ENCODE peak calls at places on chromosome 3, in seven cellular contexts. Y is CD8-positive, alpha-beta memory T cell; I is RWPE1; W is mammary epithelial cell; G is hepatocyte; C is aorta; U is GM12878. Z is an unnamed sample.
A peak's percentile ranks its signal among the peaks of the same experiment; 100 is the strongest.

GRCh38 chr3:52006017-52006819 is 10.5 kb upstream of the RPL29 start:
- DNase-seq in G (no peak), W (no peak), U (no peak), I (no peak), Y (no peak), C (no peak), Z (peak; percentile 17)

GRCh38 chr3:112053229-112053628 is 18.7 kb downstream of the TMPRSS7 start:
- DNase-seq in W (no peak), Y (no peak), G (no peak), I (no peak), U (no peak), C (no peak), Z (no peak)

GRCh38 chr3:113079532-113079931 is 88.7 kb downstream of the GTPBP8 start:
- DNase-seq in Y (no peak), U (no peak), I (no peak), W (no peak), C (no peak), G (no peak), Z (no peak)

GRCh38 chr3:27680517-27681246 is 41.4 kb downstream of the EOMES start:
- DNase-seq in W (no peak), Y (no peak), U (no peak), C (no peak), I (no peak), G (no peak), Z (no peak)

GRCh38 chr3:113287111-113287817 is 75.9 kb downstream of the BOC start:
- DNase-seq in G (no peak), Y (no peak), C (no peak), W (peak; percentile 71), I (peak; percentile 54), U (no peak), Z (no peak)

GRCh38 chr3:197525706-197526105 is 30.1 kb downstream of the BDH1 start:
- DNase-seq in U (no peak), G (no peak), C (no peak), W (no peak), Y (no peak), I (no peak), Z (no peak)

GRCh38 chr3:125240496-125240895 is 27.9 kb upstream of the SLC12A8 start:
- DNase-seq in U (no peak), I (no peak), C (no peak), Y (no peak), G (no peak), W (no peak), Z (no peak)

GRCh38 chr3:196159952-196160804 is 51.0 kb downstream of the ZDHHC19 start:
- DNase-seq in Y (no peak), W (peak; percentile 48), U (peak; percentile 72), G (peak; percentile 48), C (no peak), I (peak; percentile 43), Z (no peak)

GRCh38 chr3:172259191-172259590 is 189.1 kb downstream of the GHSR start:
- DNase-seq in G (no peak), I (no peak), W (no peak), C (no peak), U (no peak), Y (no peak), Z (no peak)

GRCh38 chr3:50604628-50605588 is 6.7 kb downstream of the CISH start:
- DNase-seq in W (no peak), Y (no peak), C (no peak), U (no peak), I (no peak), G (no peak), Z (no peak)

GRCh38 chr3:10918011-10918410 is 74.5 kb upstream of the SLC6A1 start:
- DNase-seq in C (no peak), I (no peak), G (no peak), W (no peak), Y (no peak), U (no peak), Z (no peak)

GRCh38 chr3:134274571-134274970 is 23.9 kb upstream of the RYK start:
- DNase-seq in U (no peak), G (no peak), W (no peak), I (no peak), Y (no peak), C (no peak), Z (no peak)

GRCh38 chr3:151609491-151609890 is 124.2 kb upstream of the AADACL2 start:
- DNase-seq in U (no peak), I (no peak), C (no peak), G (no peak), W (no peak), Y (no peak), Z (no peak)

GRCh38 chr3:151611464-151611863 is 122.3 kb upstream of the AADACL2 start:
- DNase-seq in I (no peak), C (no peak), U (no peak), G (no peak), Y (no peak), W (no peak), Z (no peak)

GRCh38 chr3:151612119-151612518 is 121.6 kb upstream of the AADACL2 start:
- DNase-seq in G (no peak), Y (no peak), W (no peak), C (no peak), I (no peak), U (no peak), Z (no peak)

DNA sequence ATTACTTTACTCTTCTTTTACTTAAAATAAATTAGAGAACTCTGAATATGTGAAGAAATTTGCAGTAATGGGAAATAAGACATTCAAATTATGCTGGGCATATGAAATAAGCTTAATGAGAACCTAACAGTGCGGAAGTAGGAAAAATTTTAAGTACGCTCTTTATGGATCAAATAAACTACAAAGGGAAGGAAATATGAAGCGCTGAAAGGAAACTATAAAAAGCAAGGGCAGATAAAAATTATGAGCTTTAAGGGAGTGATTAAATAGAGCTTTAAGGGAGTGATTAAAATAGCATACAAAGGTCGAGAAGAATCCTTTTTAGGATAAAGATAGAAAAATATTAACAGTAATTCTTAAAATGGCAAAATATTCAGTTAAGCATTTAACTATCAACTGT is 118.3 kb upstream of the AADACL2 start:
- DNase-seq in I (no peak), C (no peak), U (no peak), Y (no peak), G (no peak), W (no peak), Z (no peak)
- H3K27ac ChIP-seq in I (no peak overlapping the region), C (no peak overlapping the region), U (no peak overlapping the region), Y (no peak overlapping the region), G (no peak overlapping the region), W (no peak overlapping the region), Z (no peak overlapping the region)

DNA sequence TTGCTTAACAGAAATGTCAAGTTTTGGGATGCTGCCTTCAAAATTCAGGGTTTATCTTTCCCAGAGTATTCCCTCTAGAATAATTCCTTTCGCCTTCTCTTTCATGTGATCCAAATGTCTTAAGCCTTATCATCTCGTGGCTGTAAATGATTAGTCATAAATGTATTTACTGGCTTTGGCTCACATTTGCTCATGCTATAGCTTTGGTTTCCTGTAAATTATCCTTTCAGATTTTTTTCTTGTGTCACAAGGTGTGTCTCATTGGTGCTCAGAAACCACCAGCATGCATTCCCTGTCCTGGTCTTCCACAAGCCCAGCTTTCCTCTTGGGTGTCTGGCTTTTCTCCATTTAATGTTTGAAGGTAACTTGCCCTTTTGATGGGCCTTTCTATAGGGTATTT is 692.7 kb upstream of the ALCAM start:
- DNase-seq in G (peak; percentile 13), U (no peak), I (no peak), Y (no peak), W (no peak), C (no peak), Z (no peak)
- H3K27ac ChIP-seq in G (peak overlapping the region; percentile 36), U (no peak overlapping the region), I (no peak overlapping the region), Y (no peak overlapping the region), W (no peak overlapping the region), C (no peak overlapping the region), Z (no peak overlapping the region)

GRCh38 chr3:192570757-192571156 is 156.6 kb downstream of the FGF12 start:
- DNase-seq in C (no peak), U (no peak), I (peak; percentile 11), W (peak; percentile 5), Y (no peak), G (no peak), Z (no peak)
- H3K27ac ChIP-seq in C (peak overlapping the region; percentile 19), U (no peak overlapping the region), I (no peak overlapping the region), W (no peak overlapping the region), Y (no peak overlapping the region), G (no peak overlapping the region), Z (peak overlapping the region; percentile 42)

DNA sequence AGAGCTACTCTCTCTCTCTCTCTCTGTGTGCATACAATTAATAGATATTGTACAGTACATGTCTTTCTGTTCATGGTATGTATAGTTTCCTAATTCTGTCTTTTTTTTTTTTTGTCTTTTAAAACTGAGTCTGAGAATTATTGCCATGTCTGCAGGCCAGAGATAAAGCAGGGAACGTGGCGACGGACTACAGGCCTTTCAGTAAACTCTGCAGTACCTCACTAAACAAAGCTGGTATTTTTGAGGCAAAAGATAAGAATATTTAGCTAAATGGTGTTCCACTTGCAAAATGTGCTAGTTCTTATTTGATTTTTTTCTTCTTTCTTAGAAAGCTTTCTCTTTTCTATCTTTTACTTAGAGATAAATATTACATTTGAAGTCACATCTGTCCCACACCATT is 44.0 kb upstream of the EHHADH start:
- DNase-seq in Y (no peak), W (no peak), U (no peak), G (no peak), I (no peak), C (no peak), Z (no peak)
- H3K27ac ChIP-seq in Y (no peak overlapping the region), W (no peak overlapping the region), U (peak overlapping the region; percentile 81), G (no peak overlapping the region), I (no peak overlapping the region), C (no peak overlapping the region), Z (no peak overlapping the region)

DNA sequence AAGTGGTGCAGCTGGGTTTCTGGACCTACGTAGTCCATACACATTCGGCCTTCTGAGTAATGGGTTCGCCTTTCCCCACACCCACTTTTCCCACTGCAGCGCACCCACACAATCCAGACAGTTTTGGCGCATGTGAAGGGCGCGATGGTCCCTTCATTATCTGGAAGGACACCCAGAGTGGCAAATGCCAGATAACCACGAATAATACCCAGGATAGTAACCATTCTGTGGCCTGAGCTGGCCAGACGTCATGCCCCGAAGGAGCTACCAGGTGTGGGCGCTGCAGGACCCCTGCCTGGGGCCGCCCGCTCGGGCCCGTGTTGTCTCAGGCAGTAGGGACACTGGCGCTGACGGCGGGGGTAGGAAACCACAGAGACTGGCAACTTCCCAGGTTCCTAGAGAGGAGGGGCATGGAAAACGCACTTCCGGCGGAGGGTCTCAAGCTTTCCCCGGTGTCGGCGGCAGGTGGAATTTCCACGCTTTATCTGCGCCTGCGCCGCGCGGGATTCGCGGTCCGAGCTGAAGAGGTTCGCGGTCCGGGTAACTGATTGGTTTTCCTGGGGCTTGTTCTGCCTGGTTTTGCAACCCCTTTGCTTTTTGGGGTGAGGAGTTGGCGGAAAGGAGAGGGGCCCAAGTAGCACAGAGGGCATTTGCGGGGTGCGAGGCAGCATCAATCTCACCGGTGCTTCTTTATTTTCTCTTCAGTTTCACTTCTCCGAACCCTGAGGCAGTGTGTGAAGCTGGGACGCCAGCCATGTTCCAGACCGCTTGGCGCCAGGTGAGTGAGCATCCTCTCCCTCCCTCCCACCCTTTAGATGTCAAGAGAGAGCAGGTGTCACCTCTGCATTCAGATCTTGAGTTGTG is at the start of gene ZNF620:
- DNase-seq in I (peak; percentile 4), W (peak; percentile 19), U (no peak), Y (peak; percentile 26), G (peak; percentile 92), C (peak; percentile 92), Z (peak; percentile 37)
- H3K27ac ChIP-seq in I (peak within 1 kb of the TSS; percentile 36), W (no peak within 1 kb of the TSS), U (peak within 1 kb of the TSS; percentile 53), Y (peak within 1 kb of the TSS; percentile 21), G (peak within 1 kb of the TSS; percentile 91), C (no peak within 1 kb of the TSS), Z (peak within 1 kb of the TSS; percentile 59)